ENCODE peak calls at places on chromosome 16, in seven cellular contexts. O, Z, V, C, L, X and U are unnamed samples.
A peak's percentile ranks its signal among the peaks of the same experiment; 100 is the strongest.

GRCh38 chr16:3645108-3645503 is 9.4 kb upstream of the DNASE1 start:
- DNase-seq in O (no peak), Z (no peak), V (no peak), C (no peak), L (no peak), X (no peak), U (no peak)

GRCh38 chr16:87735270-87736002 is 30.4 kb downstream of the KLHDC4 start:
- DNase-seq in O (no peak), Z (no peak), V (no peak), C (no peak), L (no peak), X (no peak), U (no peak)

GRCh38 chr16:54335230-54335629 is 48.6 kb upstream of the IRX3 start:
- DNase-seq in O (no peak), Z (no peak), V (no peak), C (no peak), L (no peak), X (peak; percentile 8), U (no peak)

GRCh38 chr16:60230666-60231065 is 1496.5 kb upstream of the GOT2 start:
- DNase-seq in O (no peak), Z (no peak), V (peak; percentile 85), C (no peak), L (no peak), X (no peak), U (no peak)

GRCh38 chr16:49023095-49023494 is 258.5 kb downstream of the CBLN1 start:
- DNase-seq in O (no peak), Z (no peak), V (peak; percentile 89), C (no peak), L (peak; percentile 49), X (peak; percentile 66), U (no peak)

GRCh38 chr16:12901597-12902436 is at the start of gene SHISA9:
- DNase-seq in O (peak; percentile 45), Z (no peak), V (no peak), C (no peak), L (no peak), X (no peak), U (no peak)

GRCh38 chr16:66935319-66936011 is at the start of gene CES2:
- DNase-seq in O (no peak), Z (no peak), V (peak; percentile 50), C (peak; percentile 86), L (no peak), X (peak; percentile 53), U (no peak)

GRCh38 chr16:75471723-75472634 is 7.5 kb upstream of the TMEM170A start:
- DNase-seq in O (peak; percentile 76), Z (no peak), V (peak; percentile 67), C (peak; percentile 59), L (no peak), X (peak; percentile 69), U (no peak)

GRCh38 chr16:50152807-50153647 is at the start of gene TENT4B:
- DNase-seq in O (peak; percentile 89), Z (peak; percentile 87), V (peak; percentile 77), C (peak; percentile 87), L (peak; percentile 48), X (peak; percentile 85), U (peak; percentile 85)

GRCh38 chr16:19625039-19625438 is 69.5 kb downstream of the VPS35L start:
- DNase-seq in O (no peak), Z (no peak), V (no peak), C (no peak), L (no peak), X (no peak), U (no peak)

GRCh38 chr16:87436225-87437172 is 44.4 kb downstream of the MAP1LC3B start:
- DNase-seq in O (peak; percentile 70), Z (no peak), V (no peak), C (no peak), L (peak; percentile 18), X (peak; percentile 61), U (no peak)

GRCh38 chr16:75377971-75378386 is 55.3 kb downstream of the CFDP1 start:
- DNase-seq in O (no peak), Z (no peak), V (peak; percentile 97), C (no peak), L (peak; percentile 97), X (peak; percentile 98), U (no peak)

GRCh38 chr16:6232060-6232459 is 1100.6 kb upstream of the RBFOX1 start:
- DNase-seq in O (no peak), Z (no peak), V (no peak), C (no peak), L (no peak), X (no peak), U (no peak)

GRCh38 chr16:72050769-72051464 is 3.4 kb upstream of the HP start:
- DNase-seq in O (no peak), Z (no peak), V (no peak), C (no peak), L (no peak), X (peak; percentile 4), U (no peak)

GRCh38 chr16:4709481-4709880 is 16.1 kb downstream of the NUDT16L1 start:
- DNase-seq in O (no peak), Z (no peak), V (peak; percentile 21), C (no peak), L (no peak), X (peak; percentile 21), U (no peak)

GRCh38 chr16:2713523-2713922 is 6.5 kb downstream of the PRSS27 start:
- DNase-seq in O (no peak), Z (no peak), V (no peak), C (no peak), L (no peak), X (no peak), U (no peak)

GRCh38 chr16:47965439-47965838 is 190.4 kb downstream of the ABCC12 start:
- DNase-seq in O (no peak), Z (no peak), V (peak; percentile 89), C (no peak), L (no peak), X (peak; percentile 20), U (no peak)

GRCh38 chr16:84138824-84139627 is 6.0 kb downstream of the HSDL1 start:
- DNase-seq in O (peak; percentile 76), Z (no peak), V (peak; percentile 75), C (peak; percentile 37), L (peak; percentile 26), X (peak; percentile 61), U (no peak)

GRCh38 chr16:69771651-69771967 is 9.5 kb downstream of the WWP2 start:
- DNase-seq in O (no peak), Z (no peak), V (no peak), C (no peak), L (no peak), X (no peak), U (no peak)

GRCh38 chr16:70605284-70605659 is 41.1 kb upstream of the IL34 start:
- DNase-seq in O (no peak), Z (no peak), V (no peak), C (no peak), L (no peak), X (no peak), U (no peak)

GRCh38 chr16:86632944-86633343 is 54.6 kb downstream of the FOXL1 start:
- DNase-seq in O (no peak), Z (no peak), V (no peak), C (no peak), L (no peak), X (no peak), U (no peak)

GRCh38 chr16:2235234-2235651 is 1.0 kb upstream of the DNASE1L2 start:
- DNase-seq in O (no peak), Z (no peak), V (no peak), C (no peak), L (no peak), X (no peak), U (no peak)

GRCh38 chr16:49664221-49665215 is 191.4 kb downstream of the ZNF423 start:
- DNase-seq in O (no peak), Z (no peak), V (no peak), C (no peak), L (no peak), X (no peak), U (no peak)

GRCh38 chr16:31215287-31216115 is 1.4 kb downstream of the PYDC1 start:
- DNase-seq in O (peak; percentile 84), Z (peak; percentile 17), V (peak; percentile 62), C (peak; percentile 64), L (no peak), X (peak; percentile 75), U (no peak)

GRCh38 chr16:66520406-66521194 is 29.3 kb downstream of the TK2 start:
- DNase-seq in O (no peak), Z (no peak), V (no peak), C (no peak), L (no peak), X (no peak), U (no peak)

GRCh38 chr16:31008154-31008950 is 2.1 kb downstream of the STX1B start:
- DNase-seq in O (no peak), Z (no peak), V (peak; percentile 92), C (no peak), L (peak; percentile 53), X (peak; percentile 80), U (no peak)

GRCh38 chr16:12531937-12532336 is 271.8 kb downstream of the CPPED1 start:
- DNase-seq in O (no peak), Z (no peak), V (peak; percentile 46), C (no peak), L (no peak), X (peak; percentile 16), U (no peak)